ENCODE peak calls at places on chromosomes 13 and 19, in six cellular contexts. One of them, this sample, is unnamed. For H3K27me3, the result is how much of the 10 kb centered on the place peaks cover.

GRCh38 chr19:30379841-30380610 is 7.8 kb downstream of the ZNF536 start:
- DNase-seq in spleen: no peak
- DNase-seq in heart right ventricle: no peak
- DNase-seq in left ventricle myocardium inferior: no peak
- DNase-seq in thoracic aorta: no peak
- DNase-seq in IMR-90: no peak
- DNase-seq in this sample: no peak

GRCh38 chr19:23790641-23791488 is 32.2 kb upstream of the ZNF681 start:
- DNase-seq in spleen: no peak
- DNase-seq in heart right ventricle: no peak
- DNase-seq in left ventricle myocardium inferior: no peak
- DNase-seq in thoracic aorta: no peak
- DNase-seq in IMR-90: no peak
- DNase-seq in this sample: no peak

GRCh38 chr19:41457241-41457640 is 14.3 kb downstream of the ERICH4 start:
- DNase-seq in spleen: no peak
- DNase-seq in heart right ventricle: no peak
- DNase-seq in left ventricle myocardium inferior: no peak
- DNase-seq in thoracic aorta: no peak
- DNase-seq in IMR-90: no peak
- DNase-seq in this sample: no peak

GRCh38 chr13:105567951-105568510 is 967.4 kb downstream of the EFNB2 start:
- DNase-seq in spleen: no peak
- DNase-seq in heart right ventricle: no peak
- DNase-seq in left ventricle myocardium inferior: no peak
- DNase-seq in thoracic aorta: no peak
- DNase-seq in IMR-90: no peak
- DNase-seq in this sample: no peak

GRCh38 chr19:38039966-38040365 is 133.0 kb downstream of the SIPA1L3 start:
- DNase-seq in spleen: no peak
- DNase-seq in heart right ventricle: no peak
- DNase-seq in left ventricle myocardium inferior: no peak
- DNase-seq in thoracic aorta: no peak
- DNase-seq in IMR-90: peak
- DNase-seq in this sample: peak

GRCh38 chr19:38437917-38438316 is 4.4 kb downstream of the RYR1 start:
- DNase-seq in spleen: no peak
- DNase-seq in heart right ventricle: no peak
- DNase-seq in left ventricle myocardium inferior: no peak
- DNase-seq in thoracic aorta: no peak
- DNase-seq in IMR-90: no peak
- DNase-seq in this sample: no peak

GRCh38 chr19:13830761-13831481 is 35.7 kb downstream of the ZSWIM4 start:
- DNase-seq in spleen: no peak
- DNase-seq in heart right ventricle: no peak
- DNase-seq in left ventricle myocardium inferior: no peak
- DNase-seq in thoracic aorta: no peak
- DNase-seq in IMR-90: no peak
- DNase-seq in this sample: peak

GRCh38 chr19:13821292-13821691 is 26.0 kb downstream of the ZSWIM4 start:
- DNase-seq in spleen: no peak
- DNase-seq in heart right ventricle: no peak
- DNase-seq in left ventricle myocardium inferior: no peak
- DNase-seq in thoracic aorta: no peak
- DNase-seq in IMR-90: no peak
- DNase-seq in this sample: no peak

GRCh38 chr19:4304509-4305252 is at the start of gene FSD1:
- DNase-seq in spleen: no peak
- DNase-seq in heart right ventricle: no peak
- DNase-seq in left ventricle myocardium inferior: no peak
- DNase-seq in thoracic aorta: no peak
- DNase-seq in IMR-90: peak
- DNase-seq in this sample: no peak

DNA sequence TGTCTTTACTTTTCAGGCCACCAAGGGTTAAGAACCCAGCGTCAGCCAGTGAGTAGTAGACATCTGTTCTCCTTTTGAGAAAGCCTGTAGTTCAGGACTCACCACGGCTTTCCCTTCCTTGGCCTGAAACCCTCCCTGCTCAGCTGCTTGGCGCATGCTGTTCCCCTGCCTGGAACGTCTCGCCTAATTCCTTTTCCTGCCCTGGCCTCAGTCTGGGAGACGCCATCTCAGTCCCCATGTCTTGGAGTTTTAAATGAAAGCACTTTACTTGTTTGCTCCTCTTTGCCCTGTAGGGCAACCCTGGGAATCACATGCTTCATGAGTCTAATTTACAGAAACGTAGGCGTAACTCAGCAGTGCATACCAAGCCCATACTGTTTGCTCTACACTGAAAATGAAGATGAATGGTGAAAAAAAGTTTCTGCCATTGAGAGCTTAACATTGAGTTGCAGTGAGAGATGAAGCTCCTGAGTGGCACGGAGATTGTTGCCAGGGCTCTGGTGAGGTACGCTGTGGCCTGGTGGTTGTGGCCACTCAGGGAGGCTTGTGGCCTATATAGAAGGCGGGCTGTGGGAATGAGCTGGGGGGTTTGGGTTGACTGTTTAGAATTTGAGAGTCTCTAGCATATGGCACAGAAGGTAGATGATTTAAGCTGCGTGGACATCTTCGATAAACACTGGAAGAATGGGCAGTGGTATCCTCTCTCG is 52.8 kb downstream of the GATAD2A start:
- DNase-seq in spleen: peak
- DNase-seq in heart right ventricle: no peak
- DNase-seq in left ventricle myocardium inferior: no peak
- DNase-seq in thoracic aorta: no peak
- DNase-seq in IMR-90: no peak
- DNase-seq in this sample: no peak
- H3K4me3 ChIP-seq in spleen: no peak
- H3K4me3 ChIP-seq in heart right ventricle: no peak
- H3K4me3 ChIP-seq in left ventricle myocardium inferior: no peak
- H3K4me3 ChIP-seq in thoracic aorta: no peak
- H3K4me3 ChIP-seq in IMR-90: no peak
- H3K4me3 ChIP-seq in this sample: no peak

DNA sequence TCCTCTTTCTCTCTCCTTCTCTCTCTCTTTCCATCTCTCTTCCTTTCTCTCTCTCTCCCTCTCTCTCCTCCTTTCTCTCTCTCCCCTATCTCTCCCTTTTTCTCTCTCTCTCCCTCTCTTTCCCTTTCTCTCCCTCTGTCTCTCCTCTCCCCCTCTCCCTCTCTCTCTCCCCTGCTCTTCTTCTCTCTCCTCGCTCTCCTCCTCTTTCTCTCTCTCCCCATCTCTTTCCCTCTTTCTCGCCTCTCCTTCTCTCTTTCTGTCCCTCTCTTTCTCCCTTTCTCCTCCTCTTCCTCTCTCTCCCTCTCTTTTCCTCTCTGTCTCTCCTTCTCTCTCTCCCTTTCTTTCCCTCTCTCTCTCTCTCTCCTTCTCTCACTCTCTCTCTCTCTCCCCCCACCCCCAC is 196.6 kb downstream of the UQCRFS1 start:
- DNase-seq in spleen: no peak
- DNase-seq in heart right ventricle: no peak
- DNase-seq in left ventricle myocardium inferior: no peak
- DNase-seq in thoracic aorta: no peak
- DNase-seq in IMR-90: no peak
- DNase-seq in this sample: no peak
- H3K27me3 ChIP-seq in spleen: under half
- H3K27me3 ChIP-seq in heart right ventricle: under half
- H3K27me3 ChIP-seq in left ventricle myocardium inferior: half or more
- H3K27me3 ChIP-seq in thoracic aorta: under half
- H3K27me3 ChIP-seq in IMR-90: under half
- H3K27me3 ChIP-seq in this sample: under half

DNA sequence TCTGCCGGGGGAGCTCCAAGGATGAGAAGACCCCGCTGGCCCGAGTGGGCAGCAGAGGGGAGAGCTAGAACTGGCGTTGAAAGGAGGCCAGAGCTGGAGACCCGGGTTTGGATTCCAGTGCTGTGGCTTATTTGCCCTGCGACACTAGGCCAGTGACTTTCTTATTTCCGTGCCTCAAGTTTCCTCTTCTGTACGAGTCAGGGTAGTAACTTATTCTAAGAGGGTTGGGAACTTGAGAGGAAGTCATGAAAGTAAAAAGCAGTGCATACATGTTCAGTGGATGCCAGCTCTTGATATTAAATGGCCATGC is 670 bp downstream of the FAM32A start:
- DNase-seq in spleen: no peak
- DNase-seq in heart right ventricle: no peak
- DNase-seq in left ventricle myocardium inferior: no peak
- DNase-seq in thoracic aorta: no peak
- DNase-seq in IMR-90: no peak
- DNase-seq in this sample: no peak
- TF ChIP-seq CTCF in spleen: no peak
- TF ChIP-seq CTCF in heart right ventricle: peak
- TF ChIP-seq CTCF in left ventricle myocardium inferior: peak
- TF ChIP-seq CTCF in thoracic aorta: no peak
- TF ChIP-seq CTCF in IMR-90: peak
- TF ChIP-seq CTCF in this sample: peak

GRCh38 chr19:7917292-7918061 is 2.7 kb upstream of the SNAPC2 start:
- DNase-seq in spleen: peak
- DNase-seq in heart right ventricle: no peak
- DNase-seq in left ventricle myocardium inferior: no peak
- DNase-seq in thoracic aorta: no peak
- DNase-seq in IMR-90: peak
- DNase-seq in this sample: no peak

GRCh38 chr19:7916908-7917291 is 2.3 kb downstream of the TGFBR3L start:
- DNase-seq in spleen: no peak
- DNase-seq in heart right ventricle: no peak
- DNase-seq in left ventricle myocardium inferior: no peak
- DNase-seq in thoracic aorta: no peak
- DNase-seq in IMR-90: no peak
- DNase-seq in this sample: no peak

GRCh38 chr19:7914598-7915045 is at the start of gene TGFBR3L:
- DNase-seq in spleen: peak
- DNase-seq in heart right ventricle: no peak
- DNase-seq in left ventricle myocardium inferior: no peak
- DNase-seq in thoracic aorta: no peak
- DNase-seq in IMR-90: no peak
- DNase-seq in this sample: no peak

GRCh38 chr19:7915250-7916136 is 863 bp downstream of the TGFBR3L start:
- DNase-seq in spleen: no peak
- DNase-seq in heart right ventricle: no peak
- DNase-seq in left ventricle myocardium inferior: no peak
- DNase-seq in thoracic aorta: no peak
- DNase-seq in IMR-90: no peak
- DNase-seq in this sample: no peak

GRCh38 chr19:7916137-7916907 is 1.7 kb downstream of the TGFBR3L start:
- DNase-seq in spleen: peak
- DNase-seq in heart right ventricle: no peak
- DNase-seq in left ventricle myocardium inferior: no peak
- DNase-seq in thoracic aorta: no peak
- DNase-seq in IMR-90: no peak
- DNase-seq in this sample: no peak
- H3K4me3 ChIP-seq in spleen: no peak
- H3K4me3 ChIP-seq in heart right ventricle: peak
- H3K4me3 ChIP-seq in left ventricle myocardium inferior: peak
- H3K4me3 ChIP-seq in thoracic aorta: peak
- H3K4me3 ChIP-seq in IMR-90: peak
- H3K4me3 ChIP-seq in this sample: peak

GRCh38 chr19:10567696-10568443 is 909 bp downstream of the CDKN2D start:
- DNase-seq in spleen: no peak
- DNase-seq in heart right ventricle: no peak
- DNase-seq in left ventricle myocardium inferior: no peak
- DNase-seq in thoracic aorta: no peak
- DNase-seq in IMR-90: no peak
- DNase-seq in this sample: no peak
- H3K27me3 ChIP-seq in spleen: under half
- H3K27me3 ChIP-seq in heart right ventricle: under half
- H3K27me3 ChIP-seq in left ventricle myocardium inferior: under half
- H3K27me3 ChIP-seq in thoracic aorta: under half
- H3K27me3 ChIP-seq in IMR-90: under half
- H3K27me3 ChIP-seq in this sample: under half

DNA sequence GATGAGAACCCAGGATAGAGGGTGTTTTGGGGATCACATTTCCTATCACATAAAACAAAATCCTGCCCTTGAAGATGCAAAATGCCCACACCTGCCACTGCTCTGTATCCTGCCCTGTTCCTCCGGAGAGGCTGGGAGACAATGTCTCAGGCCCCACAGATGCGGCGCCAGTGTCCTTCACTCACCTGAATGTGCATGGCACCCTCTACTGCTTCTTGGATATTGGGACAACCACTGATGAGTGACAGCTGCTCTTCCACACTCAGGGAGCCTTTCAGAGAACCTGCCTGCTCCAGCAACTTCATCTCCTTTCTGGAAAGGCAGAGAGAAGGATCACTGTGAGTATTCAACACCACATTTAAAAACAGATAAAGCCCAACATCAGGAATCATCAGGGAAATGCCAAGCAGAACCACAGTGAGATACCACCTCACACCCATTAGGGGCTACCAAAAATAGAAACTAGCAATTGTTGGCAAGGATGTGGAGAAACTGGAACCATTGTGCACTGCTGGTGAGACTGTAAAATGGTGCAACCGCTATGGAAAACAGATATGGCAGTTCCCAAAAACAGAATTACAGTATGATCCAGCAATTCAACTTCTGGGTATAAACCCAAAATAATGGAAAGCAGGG is 36.4 kb downstream of the CRYL1 start:
- DNase-seq in spleen: no peak
- DNase-seq in heart right ventricle: no peak
- DNase-seq in left ventricle myocardium inferior: no peak
- DNase-seq in thoracic aorta: no peak
- DNase-seq in IMR-90: peak
- DNase-seq in this sample: peak
- TF ChIP-seq CTCF in spleen: no peak
- TF ChIP-seq CTCF in heart right ventricle: peak
- TF ChIP-seq CTCF in left ventricle myocardium inferior: peak
- TF ChIP-seq CTCF in thoracic aorta: no peak
- TF ChIP-seq CTCF in IMR-90: peak
- TF ChIP-seq CTCF in this sample: peak

DNA sequence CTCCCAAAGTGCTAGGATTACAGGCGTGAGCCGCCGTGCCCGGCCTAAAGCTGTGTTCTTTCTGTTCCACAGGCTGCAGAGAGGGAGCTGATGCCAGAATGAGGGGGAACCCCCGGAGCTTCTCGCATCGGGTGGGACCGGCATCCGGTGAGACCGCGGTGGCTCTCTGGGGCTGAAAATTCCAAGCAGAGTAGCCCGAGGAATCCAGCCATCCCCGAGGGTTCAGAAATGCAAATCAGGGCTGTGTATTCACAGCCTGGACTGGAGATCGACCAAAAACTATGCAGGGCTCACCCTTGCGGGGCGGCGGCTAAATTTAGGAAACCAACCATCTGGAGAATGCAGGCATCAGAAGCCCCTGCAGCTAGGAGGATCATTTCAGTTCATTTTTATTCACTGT is 99.2 kb downstream of the GNG7 start:
- DNase-seq in spleen: no peak
- DNase-seq in heart right ventricle: peak
- DNase-seq in left ventricle myocardium inferior: peak
- DNase-seq in thoracic aorta: no peak
- DNase-seq in IMR-90: no peak
- DNase-seq in this sample: no peak
- H3K4me3 ChIP-seq in spleen: no peak
- H3K4me3 ChIP-seq in heart right ventricle: peak
- H3K4me3 ChIP-seq in left ventricle myocardium inferior: peak
- H3K4me3 ChIP-seq in thoracic aorta: peak
- H3K4me3 ChIP-seq in IMR-90: no peak
- H3K4me3 ChIP-seq in this sample: no peak

This sample was measured in bronchial epithelial cell.